ENCODE peak calls at places on chromosomes 11 and 22, in nine cellular contexts. R is SK-N-SH, P is sigmoid colon, Z is prostate gland, V is esophagus muscularis mucosa, N is endothelial cell of umbilical vein, D is K562, C is HepG2, W is GM12878. J is an unnamed sample.

GRCh38 chr11:8707541-8708270 is 25.1 kb downstream of the RPL27A start:
- DNase-seq in R (no peak), Z (peak; percentile 92), N (no peak), C (no peak), D (no peak), W (no peak), P (peak; percentile 99), V (peak; percentile 96), J (no peak)

GRCh38 chr11:17972987-17973386 is 39.9 kb downstream of the SERGEF start:
- DNase-seq in P (peak; percentile 75), W (no peak), D (peak; percentile 58), Z (peak; percentile 44), N (peak; percentile 44), V (no peak), C (peak; percentile 23), R (peak; percentile 61), J (no peak)

GRCh38 chr22:29031236-29031982 is 30.2 kb downstream of the C22orf31 start:
- DNase-seq in W (no peak), C (peak; percentile 93), Z (peak; percentile 39), N (peak; percentile 97), P (peak; percentile 87), R (peak; percentile 70), V (no peak), D (peak; percentile 52), J (peak; percentile 44)

GRCh38 chr11:28878025-28878424 is 769.8 kb downstream of the METTL15 start:
- DNase-seq in N (no peak), W (no peak), C (no peak), V (no peak), D (no peak), Z (no peak), R (no peak), P (no peak), J (no peak)

GRCh38 chr22:22342697-22343602 is 98.4 kb downstream of the VPREB1 start:
- DNase-seq in W (no peak), D (peak; percentile 99), P (no peak), R (peak; percentile 50), N (peak; percentile 18), C (peak; percentile 54), V (peak; percentile 90), Z (peak; percentile 23), J (peak; percentile 81)

GRCh38 chr22:45468872-45469572 is 33.7 kb upstream of the FBLN1 start:
- DNase-seq in R (no peak), N (no peak), W (no peak), V (no peak), Z (no peak), P (no peak), D (no peak), C (no peak), J (no peak)

GRCh38 chr11:117426941-117427340 is 99.3 kb downstream of the CEP164 start:
- DNase-seq in Z (no peak), R (no peak), D (no peak), C (no peak), V (no peak), W (no peak), P (no peak), N (no peak), J (no peak)

GRCh38 chr11:64803163-64803845 is at the start of gene MAP4K2:
- DNase-seq in N (peak; percentile 74), C (peak; percentile 70), D (peak; percentile 98), R (peak; percentile 98), V (peak; percentile 97), W (peak; percentile 3), P (peak; percentile 97), Z (peak; percentile 87), J (peak; percentile 94)

GRCh38 chr22:31122532-31123291 is at the start of gene INPP5J:
- DNase-seq in V (no peak), D (no peak), C (peak; percentile 44), Z (peak; percentile 55), N (no peak), R (peak; percentile 90), P (peak; percentile 87), W (no peak), J (peak; percentile 69)

GRCh38 chr22:32572741-32573140 is 98.1 kb downstream of the FBXO7 start:
- DNase-seq in V (no peak), R (no peak), C (no peak), P (peak; percentile 61), N (no peak), D (peak; percentile 36), Z (no peak), W (no peak), J (no peak)

GRCh38 chr22:20581503-20582170 is 74.2 kb downstream of the MED15 start:
- DNase-seq in R (no peak), N (no peak), P (no peak), D (peak; percentile 81), C (no peak), Z (no peak), W (no peak), V (no peak), J (no peak)

GRCh38 chr11:124917115-124917637 is 1.9 kb upstream of the HEPN1 start:
- DNase-seq in W (no peak), N (no peak), C (peak; percentile 16), P (no peak), V (no peak), Z (no peak), R (no peak), D (no peak), J (no peak)
- TF ChIP-seq POLR2AphosphoS5 in W (no peak), N (no peak), C (no peak), P (no peak), V (no peak), Z (no peak), R (no peak), D (no peak), J (no peak)

GRCh38 chr22:47335460-47335859 is 573.0 kb downstream of the TBC1D22A start:
- DNase-seq in V (peak; percentile 62), N (no peak), W (no peak), P (no peak), R (no peak), Z (no peak), D (no peak), C (no peak), J (no peak)

GRCh38 chr22:47333625-47334024 is 571.2 kb downstream of the TBC1D22A start:
- DNase-seq in W (no peak), D (no peak), C (peak; percentile 9), N (peak; percentile 61), P (no peak), V (peak; percentile 62), Z (peak; percentile 23), R (no peak), J (no peak)

GRCh38 chr22:47334596-47334995 is 572.1 kb downstream of the TBC1D22A start:
- DNase-seq in W (no peak), Z (no peak), V (peak; percentile 55), D (no peak), C (no peak), N (no peak), P (no peak), R (no peak), J (no peak)

GRCh38 chr22:47335958-47336357 is 573.5 kb downstream of the TBC1D22A start:
- DNase-seq in R (no peak), N (no peak), D (no peak), C (no peak), V (no peak), W (no peak), P (no peak), Z (no peak), J (no peak)

DNA sequence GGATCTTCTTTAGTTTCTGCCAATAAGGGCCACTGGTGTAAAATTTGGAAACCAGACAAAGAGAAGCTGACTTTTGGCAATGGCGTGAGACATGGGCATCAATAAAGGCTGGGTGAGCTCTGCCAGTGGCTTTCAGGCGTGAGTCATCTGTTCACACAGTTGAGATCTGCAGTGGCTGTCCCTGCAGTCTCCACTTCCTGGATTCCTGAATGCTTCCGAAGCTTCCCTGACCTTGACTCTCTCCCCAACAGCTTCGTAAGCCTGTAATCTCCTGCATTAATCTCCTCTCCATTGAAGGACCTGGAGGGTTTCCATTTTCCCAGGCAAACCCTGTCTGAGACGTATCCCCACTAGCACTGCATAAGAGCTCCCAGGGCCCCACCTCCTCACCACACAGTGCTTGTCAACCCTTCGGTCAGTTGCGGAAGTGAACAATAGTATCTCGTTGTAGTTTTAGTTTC is 574.7 kb downstream of the TBC1D22A start:
- DNase-seq in Z (peak; percentile 59), D (no peak), W (no peak), C (peak; percentile 39), V (peak; percentile 80), N (peak; percentile 18), R (no peak), P (no peak), J (no peak)
- H3K27ac ChIP-seq in Z (no peak overlapping the region), D (no peak overlapping the region), W (no peak overlapping the region), C (no peak overlapping the region), V (no peak overlapping the region), N (no peak overlapping the region), R (no peak overlapping the region), P (no peak overlapping the region), J (no peak overlapping the region)

DNA sequence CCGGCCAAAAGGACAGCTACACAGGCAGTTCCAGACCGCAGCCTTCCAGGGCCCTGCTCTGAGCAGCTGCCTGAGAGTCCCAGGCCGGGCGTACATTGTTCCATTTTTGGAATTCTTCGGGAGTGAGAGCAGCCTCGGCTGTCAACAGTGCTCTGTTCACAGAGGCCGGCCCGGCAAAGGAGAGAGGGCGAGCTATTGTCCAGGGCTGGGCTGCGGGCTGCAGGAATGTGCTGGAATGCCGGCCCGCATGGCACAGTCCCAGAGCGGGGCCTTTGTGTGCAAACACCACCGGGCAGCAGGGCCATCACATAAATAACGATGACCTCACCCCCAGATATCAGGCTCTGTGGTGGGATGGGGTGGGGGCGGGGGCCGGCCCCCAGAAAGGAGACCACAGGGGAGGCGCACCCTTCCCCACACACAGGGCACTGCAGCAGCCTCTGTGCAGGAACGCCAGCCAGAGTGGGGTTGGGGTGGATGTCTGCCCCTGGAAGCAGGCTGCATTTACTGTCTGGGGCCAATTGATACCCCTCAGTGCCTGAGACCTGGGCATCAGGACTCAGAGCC is 15.8 kb downstream of the LINC01488 start:
- DNase-seq in D (no peak), C (peak; percentile 97), V (no peak), W (no peak), Z (peak; percentile 35), R (no peak), N (peak; percentile 83), P (peak; percentile 89), J (peak; percentile 80)
- TF ChIP-seq POLR2AphosphoS5 in D (no peak), C (no peak), V (peak; percentile 68), W (no peak), Z (peak; percentile 23), R (peak; percentile 65), N (no peak), P (no peak), J (no peak)

DNA sequence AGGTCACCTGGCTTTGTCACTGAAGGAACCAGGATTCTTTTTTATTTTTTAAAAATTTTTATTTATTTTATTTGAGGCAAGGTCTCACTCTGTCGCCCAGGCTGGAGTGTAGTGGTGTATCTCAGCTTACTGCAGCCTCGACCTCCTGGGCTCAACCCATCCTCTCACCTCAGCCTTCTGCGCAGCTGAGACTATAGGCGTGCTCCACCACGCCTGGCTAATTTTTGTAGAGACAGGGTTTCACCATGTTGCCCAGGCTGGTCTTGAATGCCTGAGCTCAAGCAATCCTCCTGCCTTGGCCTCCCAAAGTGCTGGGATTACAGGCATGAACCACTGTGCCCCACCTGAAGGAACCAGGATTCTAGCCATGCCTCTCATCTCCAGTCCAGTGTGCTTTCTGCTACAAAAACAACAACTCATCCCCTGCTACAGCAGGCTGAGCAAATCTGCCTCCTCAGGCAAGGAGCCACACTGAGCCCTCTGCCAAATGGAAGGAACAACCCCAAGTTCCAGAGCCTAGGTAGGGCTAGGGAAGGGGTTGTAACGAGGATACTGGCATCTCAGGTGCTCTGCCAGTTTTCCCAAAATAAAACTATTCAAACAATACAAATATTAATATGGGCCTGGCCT is 2.6 kb upstream of the PEX26 start:
- DNase-seq in P (no peak), C (no peak), Z (no peak), R (no peak), V (no peak), N (no peak), D (no peak), W (no peak), J (no peak)
- H3K27ac ChIP-seq in P (peak overlapping the region; percentile 80), C (no peak overlapping the region), Z (peak overlapping the region; percentile 71), R (no peak overlapping the region), V (peak overlapping the region; percentile 81), N (no peak overlapping the region), D (no peak overlapping the region), W (no peak overlapping the region), J (peak overlapping the region; percentile 45)

J was measured in stomach.